ENCODE peak calls at places on chromosomes 1 and 21, in eight cellular contexts. F is kidney tubule cell; A is HT-29; B is endothelial cell; U is activated naive CD8-positive, alpha-beta T cell treated with anti-CD3 and anti-CD28 coated beads, Interleukin-2, amount 50 U/mL, for 24 hours; R is activated CD4-positive, CD25-positive, alpha-beta regulatory T cell treated with anti-CD3 and anti-CD28 coated beads, Interleukin-2, amount 50 U/mL, for 72 hours; M is Calu3; E is stimulated activated CD8-positive, alpha-beta memory T cell treated with anti-CD3 and anti-CD28 coated beads, Interleukin-2, amount 100 ng/mL, for 1 hour. J is an unnamed sample.

GRCh38 chr1:43454270-43455011 is 710 bp upstream of the HYI start:
- DNase-seq in F (peak), A (peak), B (peak), U (peak), R (peak), M (peak), E (no peak), J (peak)

GRCh38 chr1:112509005-112509659 is 367 bp downstream of the WNT2B start:
- DNase-seq in F (no peak), A (no peak), B (no peak), U (peak), R (no peak), M (peak), E (no peak), J (no peak)

GRCh38 chr1:167687919-167688519 is 33.8 kb upstream of the MPZL1 start:
- DNase-seq in F (peak), A (peak), B (peak), U (peak), R (peak), M (peak), E (peak), J (peak)

GRCh38 chr1:225876900-225877510 is 5.2 kb downstream of the TMEM63A start:
- DNase-seq in F (no peak), A (no peak), B (no peak), U (no peak), R (no peak), M (no peak), E (no peak), J (no peak)

GRCh38 chr1:156691665-156692408 is 13.5 kb downstream of the CRABP2 start:
- DNase-seq in F (peak), A (peak), B (peak), U (no peak), R (no peak), M (peak), E (no peak), J (no peak)

GRCh38 chr1:75203415-75204277 is 69.5 kb downstream of the LHX8 start:
- DNase-seq in F (peak), A (peak), B (peak), U (no peak), R (no peak), M (peak), E (no peak), J (no peak)

GRCh38 chr21:39221997-39222486 is 38.8 kb upstream of the PSMG1 start:
- DNase-seq in F (no peak), A (no peak), B (no peak), U (no peak), R (no peak), M (no peak), E (no peak), J (no peak)

GRCh38 chr1:168987330-168987729 is 119.2 kb upstream of the ATP1B1 start:
- DNase-seq in F (no peak), A (peak), B (no peak), U (no peak), R (no peak), M (no peak), E (no peak), J (no peak)

GRCh38 chr1:60891315-60891714 is 191.0 kb upstream of the NFIA start:
- DNase-seq in F (no peak), A (no peak), B (no peak), U (no peak), R (no peak), M (no peak), E (no peak), J (no peak)

GRCh38 chr1:37795340-37796110 is 1.9 kb downstream of the MANEAL start:
- DNase-seq in F (peak), A (peak), B (peak), U (peak), R (no peak), M (peak), E (no peak), J (no peak)

GRCh38 chr1:48177257-48177656 is 45.3 kb upstream of the SLC5A9 start:
- DNase-seq in F (no peak), A (peak), B (peak), U (no peak), R (no peak), M (no peak), E (no peak), J (no peak)

GRCh38 chr21:38486221-38486620 is 12.1 kb downstream of the ERG start:
- DNase-seq in F (peak), A (no peak), B (no peak), U (no peak), R (no peak), M (no peak), E (no peak), J (no peak)

GRCh38 chr1:56933606-56934005 is 32.2 kb downstream of the C8B start:
- DNase-seq in F (no peak), A (no peak), B (no peak), U (no peak), R (no peak), M (no peak), E (no peak), J (no peak)

GRCh38 chr21:43676391-43676790 is 17.0 kb downstream of the RRP1B start:
- DNase-seq in F (no peak), A (no peak), B (no peak), U (no peak), R (no peak), M (no peak), E (no peak), J (no peak)

J was measured in natural killer cell treated with Interleukin-12 subunit alpha and Interleukin-12 subunit beta and Interleukin-15 and Interleukin-18, amount 100 ng/mL, for 72 hours.